ENCODE peak calls at places on chromosome 15, in four cellular contexts. One of them, this sample, is unnamed. For H3K36me3, the result is how much of the 10 kb centered on the place peaks cover.

GRCh38 chr15:80494311-80494710 is 90.1 kb downstream of the ARNT2 start:
- DNase-seq in neuronal stem cell: no peak
- DNase-seq in stomach: no peak
- DNase-seq in left lung: no peak
- DNase-seq in this sample: no peak

GRCh38 chr15:29100486-29101000 is 169.1 kb downstream of the NSMCE3 start:
- DNase-seq in stomach: no peak
- DNase-seq in neuronal stem cell: no peak
- DNase-seq in left lung: no peak
- DNase-seq in this sample: no peak

GRCh38 chr15:34795267-34796081 is at the start of gene ACTC1:
- DNase-seq in stomach: peak
- DNase-seq in neuronal stem cell: peak
- DNase-seq in left lung: peak
- DNase-seq in this sample: peak

GRCh38 chr15:80436511-80437307 is 32.5 kb downstream of the ARNT2 start:
- DNase-seq in neuronal stem cell: no peak
- DNase-seq in stomach: peak
- DNase-seq in left lung: no peak
- DNase-seq in this sample: no peak

GRCh38 chr15:82043726-82044372 is 2.0 kb downstream of the MEX3B start:
- DNase-seq in neuronal stem cell: no peak
- DNase-seq in left lung: no peak
- DNase-seq in stomach: no peak
- DNase-seq in this sample: peak

GRCh38 chr15:56036546-56037067 is 43.2 kb upstream of the NEDD4 start:
- DNase-seq in stomach: no peak
- DNase-seq in neuronal stem cell: no peak
- DNase-seq in left lung: no peak
- DNase-seq in this sample: no peak

GRCh38 chr15:90735929-90736328 is 18.8 kb downstream of the BLM start:
- DNase-seq in stomach: no peak
- DNase-seq in left lung: no peak
- DNase-seq in neuronal stem cell: no peak
- DNase-seq in this sample: no peak

GRCh38 chr15:50112488-50113186 is 6.4 kb downstream of the ATP8B4 start:
- DNase-seq in left lung: peak
- DNase-seq in neuronal stem cell: no peak
- DNase-seq in stomach: no peak
- DNase-seq in this sample: no peak

GRCh38 chr15:29805043-29805707 is 17.1 kb downstream of the TJP1 start:
- DNase-seq in stomach: no peak
- DNase-seq in left lung: no peak
- DNase-seq in neuronal stem cell: no peak
- DNase-seq in this sample: no peak

GRCh38 chr15:63402498-63403253 is 21.0 kb upstream of the CA12 start:
- DNase-seq in stomach: no peak
- DNase-seq in neuronal stem cell: peak
- DNase-seq in left lung: no peak
- DNase-seq in this sample: no peak

GRCh38 chr15:90680371-90680935 is 36.7 kb upstream of the BLM start:
- DNase-seq in neuronal stem cell: no peak
- DNase-seq in left lung: no peak
- DNase-seq in stomach: no peak
- DNase-seq in this sample: peak

GRCh38 chr15:100869151-100869999 is 10.3 kb upstream of the ALDH1A3 start:
- DNase-seq in stomach: no peak
- DNase-seq in neuronal stem cell: no peak
- DNase-seq in left lung: no peak
- DNase-seq in this sample: no peak

GRCh38 chr15:35439291-35439690 is 106.7 kb downstream of the DPH6 start:
- DNase-seq in stomach: no peak
- DNase-seq in neuronal stem cell: no peak
- DNase-seq in left lung: no peak
- DNase-seq in this sample: no peak

GRCh38 chr15:62985768-62986167 is 56.8 kb upstream of the TPM1 start:
- DNase-seq in neuronal stem cell: no peak
- DNase-seq in left lung: no peak
- DNase-seq in stomach: no peak
- DNase-seq in this sample: no peak

GRCh38 chr15:41254560-41254959 is 23.5 kb downstream of the CHP1 start:
- DNase-seq in stomach: no peak
- DNase-seq in neuronal stem cell: no peak
- DNase-seq in left lung: no peak
- DNase-seq in this sample: no peak

GRCh38 chr15:67189326-67190051 is 65.0 kb downstream of the AAGAB start:
- DNase-seq in neuronal stem cell: no peak
- DNase-seq in stomach: peak
- DNase-seq in left lung: no peak
- DNase-seq in this sample: peak

GRCh38 chr15:76150971-76151598 is 91.3 kb downstream of the TMEM266 start:
- DNase-seq in left lung: no peak
- DNase-seq in stomach: peak
- DNase-seq in neuronal stem cell: peak
- DNase-seq in this sample: peak

GRCh38 chr15:88932271-88932874 is 19.2 kb upstream of the MFGE8 start:
- DNase-seq in stomach: no peak
- DNase-seq in neuronal stem cell: no peak
- DNase-seq in left lung: no peak
- DNase-seq in this sample: no peak

GRCh38 chr15:76866008-76866407 is 39.1 kb downstream of the SCAPER start:
- DNase-seq in stomach: no peak
- DNase-seq in left lung: no peak
- DNase-seq in neuronal stem cell: no peak
- DNase-seq in this sample: no peak

GRCh38 chr15:79230766-79231165 is 51.8 kb upstream of the ANKRD34C start:
- DNase-seq in left lung: no peak
- DNase-seq in stomach: no peak
- DNase-seq in neuronal stem cell: no peak
- DNase-seq in this sample: no peak

GRCh38 chr15:46014532-46014931 is 379.7 kb downstream of the SQOR start:
- DNase-seq in neuronal stem cell: no peak
- DNase-seq in stomach: no peak
- DNase-seq in left lung: peak
- DNase-seq in this sample: no peak

GRCh38 chr15:52496175-52496574 is 32.5 kb downstream of the MYO5A start:
- DNase-seq in stomach: no peak
- DNase-seq in neuronal stem cell: no peak
- DNase-seq in left lung: no peak
- DNase-seq in this sample: no peak

GRCh38 chr15:82958638-82959037 is 6.1 kb upstream of the HOMER2 start:
- DNase-seq in left lung: no peak
- DNase-seq in stomach: peak
- DNase-seq in neuronal stem cell: no peak
- DNase-seq in this sample: peak

GRCh38 chr15:29090617-29091466 is 178.8 kb downstream of the NSMCE3 start:
- DNase-seq in neuronal stem cell: no peak
- DNase-seq in left lung: no peak
- DNase-seq in stomach: no peak
- DNase-seq in this sample: peak

GRCh38 chr15:69699096-69699495 is 246.5 kb downstream of the RPLP1 start:
- DNase-seq in left lung: no peak
- DNase-seq in stomach: no peak
- DNase-seq in neuronal stem cell: no peak
- DNase-seq in this sample: no peak

GRCh38 chr15:31331389-31331788 is 4.8 kb downstream of the KLF13 start:
- DNase-seq in left lung: no peak
- DNase-seq in stomach: no peak
- DNase-seq in neuronal stem cell: no peak
- DNase-seq in this sample: no peak

GRCh38 chr15:91711384-91712082 is 142.0 kb upstream of the SLCO3A1 start:
- DNase-seq in neuronal stem cell: no peak
- DNase-seq in stomach: no peak
- DNase-seq in left lung: no peak
- DNase-seq in this sample: no peak

GRCh38 chr15:53759333-53759975 is at the start of gene WDR72:
- DNase-seq in stomach: no peak
- DNase-seq in left lung: peak
- DNase-seq in neuronal stem cell: peak
- DNase-seq in this sample: peak

GRCh38 chr15:37102315-37103021 is 2.1 kb upstream of the MEIS2 start:
- DNase-seq in left lung: no peak
- DNase-seq in stomach: no peak
- DNase-seq in neuronal stem cell: peak
- DNase-seq in this sample: no peak

GRCh38 chr15:26038693-26039092 is 175.6 kb upstream of the ATP10A start:
- DNase-seq in stomach: no peak
- DNase-seq in left lung: no peak
- DNase-seq in neuronal stem cell: no peak
- DNase-seq in this sample: no peak

GRCh38 chr15:71806452-71806931 is 3.9 kb upstream of the NR2E3 start:
- DNase-seq in stomach: no peak
- DNase-seq in left lung: no peak
- DNase-seq in neuronal stem cell: no peak
- DNase-seq in this sample: no peak

GRCh38 chr15:94522125-94522524 is 290.8 kb downstream of the MCTP2 start:
- DNase-seq in stomach: no peak
- DNase-seq in neuronal stem cell: no peak
- DNase-seq in left lung: no peak
- DNase-seq in this sample: no peak

GRCh38 chr15:63274427-63274826 is 3.0 kb upstream of the APH1B start:
- DNase-seq in neuronal stem cell: no peak
- DNase-seq in left lung: no peak
- DNase-seq in stomach: no peak
- DNase-seq in this sample: no peak

GRCh38 chr15:69719527-69719926 is 266.9 kb downstream of the RPLP1 start:
- DNase-seq in stomach: peak
- DNase-seq in left lung: no peak
- DNase-seq in neuronal stem cell: no peak
- DNase-seq in this sample: peak

GRCh38 chr15:78102211-78102610 is 9.8 kb downstream of the SH2D7 start:
- DNase-seq in neuronal stem cell: no peak
- DNase-seq in stomach: no peak
- DNase-seq in left lung: no peak
- DNase-seq in this sample: no peak
- H3K36me3 ChIP-seq in neuronal stem cell: under half
- H3K36me3 ChIP-seq in stomach: under half
- H3K36me3 ChIP-seq in left lung: under half
- H3K36me3 ChIP-seq in this sample: under half

GRCh38 chr15:43440721-43441281 is 52.2 kb downstream of the TP53BP1 start:
- DNase-seq in stomach: no peak
- DNase-seq in neuronal stem cell: peak
- DNase-seq in left lung: no peak
- DNase-seq in this sample: peak
- H3K36me3 ChIP-seq in stomach: half or more
- H3K36me3 ChIP-seq in neuronal stem cell: under half
- H3K36me3 ChIP-seq in left lung: under half
- H3K36me3 ChIP-seq in this sample: under half

DNA sequence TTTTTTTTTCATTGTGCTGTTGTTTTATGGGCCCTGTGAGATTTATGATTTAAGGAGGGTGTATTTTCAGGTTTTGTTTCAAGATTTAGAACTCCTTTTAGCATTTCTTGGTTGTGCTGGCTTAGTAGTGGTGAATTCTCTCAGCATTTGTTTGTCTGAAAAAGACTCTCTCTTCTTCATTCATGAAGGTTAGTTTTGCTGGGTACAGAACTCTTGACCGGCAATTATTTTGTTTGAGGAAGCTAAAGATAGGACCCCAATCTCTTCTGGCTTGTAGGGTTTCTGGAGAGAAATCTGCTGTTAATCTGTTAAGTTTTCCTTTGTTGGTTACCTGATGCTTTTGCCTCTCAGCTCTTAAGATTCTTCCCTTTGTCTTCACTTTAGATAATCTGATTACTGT is 46.9 kb downstream of the LYSMD4 start:
- DNase-seq in stomach: no peak
- DNase-seq in neuronal stem cell: no peak
- DNase-seq in left lung: no peak
- DNase-seq in this sample: no peak
- H3K36me3 ChIP-seq in stomach: under half
- H3K36me3 ChIP-seq in neuronal stem cell: under half
- H3K36me3 ChIP-seq in left lung: under half
- H3K36me3 ChIP-seq in this sample: under half

GRCh38 chr15:43524254-43524847 is 6.9 kb downstream of the MAP1A start:
- DNase-seq in neuronal stem cell: no peak
- DNase-seq in left lung: no peak
- DNase-seq in stomach: no peak
- DNase-seq in this sample: no peak

GRCh38 chr15:43527802-43528541 is 10.6 kb downstream of the MAP1A start:
- DNase-seq in left lung: no peak
- DNase-seq in neuronal stem cell: no peak
- DNase-seq in stomach: no peak
- DNase-seq in this sample: no peak

GRCh38 chr15:43527016-43527801 is 9.8 kb downstream of the MAP1A start:
- DNase-seq in neuronal stem cell: no peak
- DNase-seq in stomach: no peak
- DNase-seq in left lung: no peak
- DNase-seq in this sample: no peak

GRCh38 chr15:43525131-43525530 is 7.7 kb downstream of the MAP1A start:
- DNase-seq in stomach: no peak
- DNase-seq in left lung: no peak
- DNase-seq in neuronal stem cell: no peak
- DNase-seq in this sample: no peak

DNA sequence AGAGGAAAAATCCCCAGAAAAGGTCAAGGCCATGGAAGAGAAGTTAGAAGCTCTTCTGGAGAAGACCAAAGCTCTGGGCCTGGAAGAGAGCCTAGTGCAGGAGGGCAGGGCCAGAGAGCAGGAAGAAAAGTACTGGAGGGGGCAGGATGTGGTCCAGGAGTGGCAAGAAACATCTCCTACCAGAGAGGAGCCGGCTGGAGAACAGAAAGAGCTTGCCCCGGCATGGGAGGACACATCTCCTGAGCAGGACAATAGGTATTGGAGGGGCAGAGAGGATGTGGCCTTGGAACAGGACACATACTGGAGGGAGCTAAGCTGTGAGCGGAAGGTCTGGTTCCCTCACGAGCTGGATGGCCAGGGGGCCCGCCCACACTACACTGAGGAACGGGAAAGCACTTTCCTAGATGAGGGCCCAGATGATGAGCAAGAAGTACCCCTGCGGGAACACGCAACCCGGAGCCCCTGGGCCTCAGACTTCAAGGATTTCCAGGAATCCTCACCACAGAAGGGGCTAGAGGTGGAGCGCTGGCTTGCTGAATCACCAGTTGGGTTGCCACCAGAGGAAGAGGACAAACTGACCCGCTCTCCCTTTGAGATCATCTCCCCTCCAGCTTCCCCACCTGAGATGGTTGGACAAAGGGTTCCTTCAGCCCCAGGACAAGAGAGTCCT is 9.0 kb downstream of the MAP1A start:
- DNase-seq in left lung: no peak
- DNase-seq in stomach: no peak
- DNase-seq in neuronal stem cell: no peak
- DNase-seq in this sample: no peak
- H3K36me3 ChIP-seq in left lung: under half
- H3K36me3 ChIP-seq in stomach: half or more
- H3K36me3 ChIP-seq in neuronal stem cell: under half
- H3K36me3 ChIP-seq in this sample: under half

DNA sequence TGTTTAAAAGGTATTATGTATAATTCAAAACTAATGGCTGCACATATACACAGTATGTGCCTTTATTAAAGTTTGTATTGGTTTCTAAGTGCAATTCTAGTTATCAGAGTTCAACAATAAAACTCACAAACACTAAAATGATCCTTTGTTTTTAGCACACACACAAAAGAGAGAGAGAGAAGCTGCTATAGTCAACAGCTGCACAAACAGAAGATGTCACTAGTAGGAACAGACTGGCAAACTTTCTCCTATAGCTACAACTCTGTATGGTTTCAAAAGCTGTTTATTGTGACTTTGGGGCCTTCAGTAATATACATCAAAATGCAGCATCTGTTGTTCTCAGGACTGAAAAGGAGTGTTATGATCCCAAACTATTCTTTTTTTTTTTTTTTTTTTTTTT is 6.1 kb downstream of the SECISBP2L start:
- DNase-seq in neuronal stem cell: no peak
- DNase-seq in left lung: no peak
- DNase-seq in stomach: no peak
- DNase-seq in this sample: no peak
- H3K36me3 ChIP-seq in neuronal stem cell: under half
- H3K36me3 ChIP-seq in left lung: under half
- H3K36me3 ChIP-seq in stomach: under half
- H3K36me3 ChIP-seq in this sample: under half